ENCODE peak calls at places on chromosomes 2 and 18, in seven cellular contexts. F is right lobe of liver, A is transverse colon, D is uterus, Y is IMR-90, C is heart left ventricle, K is A549. L is an unnamed sample.

GRCh38 chr18:8706545-8706980 is 1.2 kb downstream of the MTCL1 start:
- DNase-seq in F (no peak), K (no peak), Y (peak; percentile 16), D (no peak), C (no peak), A (no peak), L (peak; percentile 83)

GRCh38 chr2:221153226-221153625 is 418.9 kb downstream of the EPHA4 start:
- DNase-seq in F (no peak), D (no peak), K (no peak), Y (no peak), C (no peak), A (no peak), L (no peak)

GRCh38 chr2:105746177-105747080 is 1.7 kb downstream of the NCK2 start:
- DNase-seq in K (no peak), D (peak; percentile 27), A (peak; percentile 89), C (peak; percentile 53), Y (no peak), F (peak; percentile 69), L (peak; percentile 96)

GRCh38 chr2:232871835-232872736 is 2.0 kb downstream of the SNORC start:
- DNase-seq in F (no peak), K (no peak), D (no peak), C (no peak), Y (no peak), A (no peak), L (no peak)

GRCh38 chr18:22433960-22434359 is 16.2 kb upstream of the CTAGE1 start:
- DNase-seq in F (no peak), D (no peak), A (no peak), K (no peak), Y (peak; percentile 17), C (no peak), L (no peak)

GRCh38 chr2:237434916-237435315 is 21.0 kb upstream of the COL6A3 start:
- DNase-seq in Y (peak; percentile 75), C (no peak), D (peak; percentile 68), K (no peak), F (no peak), A (peak; percentile 45), L (peak; percentile 88)

GRCh38 chr2:66494708-66495107 is 59.8 kb downstream of the MEIS1 start:
- DNase-seq in F (peak; percentile 83), A (peak; percentile 48), Y (peak; percentile 96), D (peak; percentile 74), K (peak; percentile 25), C (peak; percentile 32), L (no peak)

GRCh38 chr2:53821810-53822209 is 35.0 kb downstream of the ERLEC1 start:
- DNase-seq in C (no peak), Y (no peak), A (no peak), F (no peak), D (no peak), K (no peak), L (no peak)

GRCh38 chr18:59308201-59309014 is 10.0 kb downstream of the CPLX4 start:
- DNase-seq in F (peak; percentile 80), K (peak; percentile 55), A (peak; percentile 72), C (peak; percentile 69), Y (peak; percentile 45), D (peak; percentile 73), L (peak; percentile 86)

GRCh38 chr2:239817011-239817490 is 208.1 kb downstream of the NDUFA10 start:
- DNase-seq in Y (no peak), A (no peak), F (no peak), C (peak; percentile 7), D (peak; percentile 10), K (no peak), L (no peak)

GRCh38 chr2:85213893-85214512 is 80.8 kb downstream of the TCF7L1 start:
- DNase-seq in A (no peak), D (no peak), F (no peak), Y (no peak), C (no peak), K (no peak), L (no peak)

GRCh38 chr2:191243154-191243553 is 2.0 kb upstream of the MYO1B start:
- DNase-seq in Y (no peak), K (no peak), A (no peak), D (no peak), C (no peak), F (no peak), L (no peak)

GRCh38 chr18:46676162-46676830 is 19.3 kb upstream of the LOXHD1 start:
- DNase-seq in K (peak; percentile 8), F (no peak), D (no peak), C (no peak), Y (no peak), A (no peak), L (no peak)

GRCh38 chr2:62036761-62037250 is 131.3 kb downstream of the COMMD1 start:
- DNase-seq in F (no peak), K (no peak), C (no peak), Y (no peak), A (no peak), D (no peak), L (no peak)

GRCh38 chr2:191922736-191923651 is 76.1 kb upstream of the CAVIN2 start:
- DNase-seq in C (no peak), Y (no peak), K (no peak), F (no peak), A (no peak), D (no peak), L (peak; percentile 45)

GRCh38 chr2:134852518-134852917 is 14.1 kb downstream of the ACMSD start:
- DNase-seq in K (no peak), A (no peak), D (no peak), Y (no peak), F (no peak), C (no peak), L (no peak)

GRCh38 chr2:9334722-9335121 is 88.6 kb downstream of the ITGB1BP1 start:
- DNase-seq in K (no peak), C (no peak), D (no peak), Y (no peak), A (no peak), F (no peak), L (no peak)

GRCh38 chr2:9337901-9338300 is 85.4 kb downstream of the ITGB1BP1 start:
- DNase-seq in C (no peak), F (no peak), D (no peak), K (no peak), Y (no peak), A (no peak), L (no peak)

GRCh38 chr2:9336534-9337354 is 86.6 kb downstream of the ITGB1BP1 start:
- DNase-seq in C (peak; percentile 58), A (peak; percentile 89), Y (peak; percentile 97), K (peak; percentile 71), F (peak; percentile 87), D (peak; percentile 61), L (no peak)

GRCh38 chr2:9335322-9335754 is 88.0 kb downstream of the ITGB1BP1 start:
- DNase-seq in F (peak; percentile 86), C (no peak), K (no peak), D (no peak), Y (no peak), A (peak; percentile 88), L (no peak)

DNA sequence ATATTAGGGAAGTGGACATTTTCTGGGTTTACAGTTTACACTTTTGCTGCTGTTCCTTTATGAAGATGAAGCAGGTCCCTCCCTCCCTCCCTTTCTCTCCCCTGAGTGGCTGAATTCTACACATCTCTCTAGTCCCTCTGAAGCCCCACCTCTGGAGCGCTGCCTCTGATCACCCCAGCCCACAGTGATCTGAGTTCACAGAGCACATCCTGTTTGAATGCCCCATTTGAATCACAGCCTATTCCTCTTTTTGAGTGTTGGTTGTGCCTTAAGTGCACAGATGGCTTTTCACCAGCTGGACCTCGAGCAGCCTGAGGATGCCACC is 87.2 kb downstream of the ITGB1BP1 start:
- DNase-seq in D (no peak), K (no peak), F (peak; percentile 82), A (no peak), Y (peak; percentile 60), C (no peak), L (no peak)
- H3K27ac ChIP-seq in D (peak overlapping the region; percentile 24), K (no peak overlapping the region), F (peak overlapping the region; percentile 80), A (peak overlapping the region; percentile 83), Y (peak overlapping the region; percentile 13), C (no peak overlapping the region), L (no peak overlapping the region)

GRCh38 chr2:29769847-29770246 is 151.5 kb downstream of the ALK start:
- DNase-seq in D (no peak), Y (no peak), F (no peak), K (no peak), A (no peak), C (no peak), L (no peak)
- TF ChIP-seq POLR2A in D (no peak), Y (no peak), F (no peak), K (no peak), A (no peak), C (no peak), L (no peak)

DNA sequence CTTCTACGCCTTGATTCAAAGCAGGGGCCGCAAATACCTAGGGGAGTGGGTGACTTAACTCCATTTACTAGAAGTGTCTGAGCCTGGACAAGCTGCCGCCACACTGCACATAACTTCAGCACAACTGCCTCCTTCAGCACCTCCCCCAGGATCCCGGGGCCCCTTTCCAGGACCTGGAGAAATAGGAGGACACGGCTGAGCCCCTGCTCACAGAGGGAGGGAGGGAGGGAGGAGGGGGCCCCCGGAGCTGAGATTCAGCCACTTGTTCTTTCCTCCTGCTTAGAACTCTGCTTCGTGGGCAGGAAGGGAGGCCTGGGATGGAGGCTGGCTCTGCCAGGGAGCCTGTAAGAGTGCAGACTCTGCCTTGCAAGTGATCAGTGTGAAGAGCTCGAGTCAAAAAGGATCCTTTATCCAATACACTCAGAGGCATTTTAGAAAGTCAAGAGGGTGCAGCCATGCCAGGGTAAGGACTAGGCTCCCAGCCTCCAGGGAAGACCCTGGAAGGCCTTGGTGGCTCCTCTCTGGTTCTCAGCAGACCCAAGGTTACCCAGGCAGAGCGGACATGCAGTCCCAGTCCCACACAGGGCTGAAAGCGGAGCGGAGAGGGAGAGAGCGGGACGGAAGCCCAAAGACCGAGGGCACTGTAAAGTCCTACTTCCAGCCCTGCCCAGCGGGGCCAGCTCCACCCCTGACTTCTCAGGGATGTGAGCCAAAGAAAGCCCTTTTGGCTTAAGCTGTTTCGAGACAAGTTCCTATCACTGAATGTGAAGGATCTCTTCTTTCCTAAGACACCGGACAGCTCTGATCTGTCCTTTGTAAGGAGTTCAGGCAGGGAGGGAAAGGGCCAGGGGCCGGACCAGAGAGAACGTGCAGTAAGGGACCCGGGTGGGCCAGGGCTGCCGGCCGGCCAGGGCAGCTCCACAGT is 8.6 kb upstream of the ARMC9 start:
- DNase-seq in F (peak; percentile 59), C (peak; percentile 40), K (no peak), A (peak; percentile 16), D (peak; percentile 78), Y (no peak), L (no peak)
- TF ChIP-seq CTCF in F (no peak), C (no peak), K (no peak), A (no peak), D (no peak), Y (no peak), L (no peak)

GRCh38 chr2:64990823-64991222 is 1.6 kb downstream of the SLC1A4 start:
- DNase-seq in F (no peak), C (no peak), K (no peak), A (no peak), Y (no peak), D (no peak), L (no peak)

GRCh38 chr2:64989982-64990614 is 899 bp downstream of the SLC1A4 start:
- DNase-seq in K (no peak), Y (no peak), A (peak; percentile 32), C (no peak), D (peak; percentile 33), F (no peak), L (no peak)

GRCh38 chr2:64992990-64993389 is 3.8 kb downstream of the SLC1A4 start:
- DNase-seq in C (no peak), F (no peak), D (no peak), A (no peak), Y (no peak), K (no peak), L (no peak)

GRCh38 chr2:64995041-64995440 is 5.8 kb downstream of the SLC1A4 start:
- DNase-seq in A (no peak), K (no peak), C (no peak), D (no peak), Y (no peak), F (no peak), L (no peak)

GRCh38 chr2:64992218-64992617 is 3.0 kb downstream of the SLC1A4 start:
- DNase-seq in C (no peak), A (no peak), Y (no peak), D (no peak), F (no peak), K (no peak), L (no peak)
- H3K27ac ChIP-seq in C (no peak overlapping the region), A (no peak overlapping the region), Y (no peak overlapping the region), D (no peak overlapping the region), F (no peak overlapping the region), K (no peak overlapping the region), L (no peak overlapping the region)

L was measured in spleen.